ENCODE peak calls at places on chromosomes 7 and 10, in four cellular contexts. D is lung microvascular endothelial cell, S is globus pallidus, R is NCI-H1092 treated with DMSO at 0.1 percent for 48 hours. I is an unnamed sample.

GRCh38 chr10:87531908-87532622 is 27.4 kb downstream of the MINPP1 start:
- DNase-seq in S (no peak), D (no peak), R (no peak), I (peak)

GRCh38 chr7:142745091-142745635 is 4.1 kb upstream of the PRSS1 start:
- DNase-seq in D (no peak), R (no peak), S (no peak), I (no peak)

GRCh38 chr7:428387-428786 is 91.3 kb downstream of the PDGFA start:
- DNase-seq in R (no peak), S (no peak), D (no peak), I (no peak)

GRCh38 chr10:44566786-44567185 is 181.9 kb upstream of the CXCL12 start:
- DNase-seq in D (no peak), R (no peak), S (no peak), I (no peak)

GRCh38 chr7:22193361-22194016 is 163.5 kb downstream of the RAPGEF5 start:
- DNase-seq in S (peak), R (peak), D (peak), I (no peak)

GRCh38 chr7:100897772-100898454 is 2.2 kb upstream of the ACHE start:
- DNase-seq in D (no peak), S (no peak), R (no peak), I (no peak)

GRCh38 chr10:29141761-29142160 is 147.1 kb upstream of the LYZL1 start:
- DNase-seq in D (peak), S (no peak), R (no peak), I (peak)

GRCh38 chr7:40546616-40547501 is 412.1 kb downstream of the SUGCT start:
- DNase-seq in D (no peak), S (no peak), R (no peak), I (no peak)

GRCh38 chr10:127880557-127880956 is 12.2 kb downstream of the CLRN3 start:
- DNase-seq in S (peak), D (no peak), R (no peak), I (no peak)

GRCh38 chr7:30780909-30781308 is 9.7 kb downstream of the MINDY4 start:
- DNase-seq in R (no peak), S (no peak), D (no peak), I (no peak)

GRCh38 chr7:1607001-1607400 is 37.2 kb upstream of the PSMG3 start:
- DNase-seq in D (no peak), R (no peak), S (no peak), I (no peak)

GRCh38 chr7:41582116-41582515 is 120.8 kb downstream of the INHBA start:
- DNase-seq in R (no peak), S (no peak), D (no peak), I (no peak)

GRCh38 chr7:22651534-22652243 is 75.3 kb upstream of the IL6 start:
- DNase-seq in R (no peak), S (no peak), D (peak), I (peak)

GRCh38 chr7:14095233-14095950 is 105.9 kb upstream of the ETV1 start:
- DNase-seq in R (no peak), D (no peak), S (no peak), I (no peak)

GRCh38 chr10:12826800-12827372 is 174.6 kb downstream of the CCDC3 start:
- DNase-seq in R (no peak), S (no peak), D (no peak), I (no peak)

GRCh38 chr7:71723859-71724258 is 591.9 kb downstream of the GALNT17 start:
- DNase-seq in S (no peak), D (no peak), R (no peak), I (no peak)

GRCh38 chr7:148581685-148582084 is 8.9 kb upstream of the C7orf33 start:
- DNase-seq in R (no peak), D (no peak), S (peak), I (no peak)

GRCh38 chr7:122430710-122431109 is 126.2 kb upstream of the FEZF1 start:
- DNase-seq in D (peak), R (no peak), S (no peak), I (peak)

GRCh38 chr10:132808247-132808567 is 22.3 kb upstream of the NKX6-2 start:
- DNase-seq in S (no peak), R (no peak), D (no peak), I (no peak)

GRCh38 chr7:155665957-155666287 is 21.5 kb downstream of the RBM33 start:
- DNase-seq in D (no peak), R (no peak), S (no peak), I (peak)

GRCh38 chr7:26279405-26279804 is 12.3 kb upstream of the SNX10 start:
- DNase-seq in D (peak), R (no peak), S (no peak), I (no peak)

GRCh38 chr10:13347235-13348156 is 597 bp downstream of the SEPHS1 start:
- DNase-seq in R (peak), D (peak), S (peak), I (no peak)

GRCh38 chr7:13050703-13051102 is 363.3 kb downstream of the ARL4A start:
- DNase-seq in R (no peak), S (no peak), D (no peak), I (no peak)

GRCh38 chr7:45000096-45001032 is at the start of gene CCM2:
- DNase-seq in D (peak), R (peak), S (peak), I (no peak)

GRCh38 chr10:103666109-103666508 is 172.6 kb downstream of the NEURL1 start:
- DNase-seq in D (peak), R (no peak), S (no peak), I (no peak)

GRCh38 chr7:80499350-80499955 is 12.4 kb downstream of the GNAT3 start:
- DNase-seq in S (no peak), D (peak), R (no peak), I (peak)

GRCh38 chr7:13731643-13732042 is 257.8 kb downstream of the ETV1 start:
- DNase-seq in R (no peak), D (no peak), S (no peak), I (no peak)

GRCh38 chr7:112481833-112482669 is 1.3 kb downstream of the LSMEM1 start:
- DNase-seq in S (no peak), D (no peak), R (no peak), I (no peak)

GRCh38 chr7:155258233-155258575 is 39.5 kb upstream of the INSIG1 start:
- DNase-seq in R (no peak), D (no peak), S (no peak), I (no peak)

GRCh38 chr10:126191192-126191591 is 197.1 kb downstream of the ADAM12 start:
- DNase-seq in R (no peak), S (no peak), D (no peak), I (no peak)

GRCh38 chr10:77909755-77910375 is 16.7 kb downstream of the DLG5 start:
- DNase-seq in R (no peak), D (no peak), S (no peak), I (no peak)

GRCh38 chr7:30867483-30867882 is 44.2 kb upstream of the AQP1 start:
- DNase-seq in S (no peak), D (no peak), R (no peak), I (no peak)

GRCh38 chr10:95260909-95261552 is 29.8 kb downstream of the PDLIM1 start:
- DNase-seq in D (no peak), S (no peak), R (no peak), I (no peak)

I was measured in pulmonary artery endothelial cell.